ENCODE peak calls at places on chromosomes 3 and 15, in ten cellular contexts. M is memory B cell, Q is Right ventricle myocardium superior, E is thyroid gland, K is amniotic stem cell, D is NCI-H345, R is NCI-H1105 treated with DMSO at 0.1 percent for 48 hours, T is fibroblast of the aortic adventitia, Z is occipital lobe, X is germinal center. C is an unnamed sample.

GRCh38 chr3:21466491-21466890 is 284.5 kb downstream of the ZNF385D start:
- DNase-seq in T (no peak), D (no peak), M (no peak), K (no peak), X (no peak), Z (no peak), E (no peak), R (no peak), Q (no peak), C (no peak)

GRCh38 chr3:6825527-6825926 is 35.4 kb upstream of the GRM7 start:
- DNase-seq in M (no peak), Z (no peak), K (no peak), R (peak; percentile 55), T (no peak), E (no peak), X (no peak), Q (no peak), D (peak; percentile 76), C (no peak)

GRCh38 chr3:183576487-183577107 is 21.1 kb upstream of the KLHL6 start:
- DNase-seq in D (peak; percentile 87), R (peak; percentile 82), Z (no peak), X (no peak), Q (no peak), M (no peak), E (no peak), K (no peak), T (peak; percentile 35), C (no peak)

GRCh38 chr15:28921925-28922711 is 36.3 kb downstream of the APBA2 start:
- DNase-seq in M (no peak), D (peak; percentile 4), Q (no peak), Z (no peak), E (no peak), T (no peak), X (no peak), R (no peak), K (no peak), C (no peak)

GRCh38 chr15:92693922-92694331 is 38.4 kb upstream of the FAM174B start:
- DNase-seq in D (peak; percentile 17), X (no peak), M (no peak), R (no peak), Q (no peak), E (no peak), K (no peak), T (no peak), Z (no peak), C (no peak)

GRCh38 chr15:89781891-89782618 is 5.9 kb downstream of the MESP2 start:
- DNase-seq in E (peak; percentile 31), M (no peak), D (no peak), Q (no peak), K (no peak), T (peak; percentile 71), Z (no peak), R (no peak), X (no peak), C (no peak)

GRCh38 chr3:153601422-153601853 is 439.4 kb downstream of the RAP2B start:
- DNase-seq in T (peak; percentile 50), Z (no peak), K (no peak), E (peak; percentile 2), D (no peak), M (no peak), X (no peak), Q (no peak), R (no peak), C (no peak)

GRCh38 chr3:112175037-112175436 is 42.0 kb upstream of the GCSAM start:
- DNase-seq in E (no peak), X (no peak), Z (no peak), M (no peak), Q (no peak), D (no peak), R (no peak), K (no peak), T (no peak), C (no peak)

GRCh38 chr3:50630916-50631315 is 14.0 kb downstream of the MAPKAPK3 start:
- DNase-seq in D (no peak), E (no peak), K (no peak), M (no peak), X (no peak), R (peak; percentile 73), T (no peak), Q (no peak), Z (no peak), C (no peak)

GRCh38 chr15:67832965-67833503 is 6.8 kb downstream of the RNU6-1 start:
- DNase-seq in D (no peak), Q (no peak), M (no peak), Z (no peak), T (no peak), X (no peak), E (no peak), R (no peak), K (no peak), C (no peak)

GRCh38 chr3:59056706-59057105 is 6.9 kb upstream of the CFAP20DC start:
- DNase-seq in D (no peak), X (no peak), T (peak; percentile 64), Q (no peak), Z (no peak), M (no peak), K (no peak), R (no peak), E (no peak), C (no peak)

GRCh38 chr3:53346514-53346913 is 829 bp downstream of the DCP1A start:
- DNase-seq in R (no peak), X (no peak), Z (no peak), D (peak; percentile 4), M (no peak), K (no peak), Q (no peak), T (no peak), E (no peak), C (no peak)

GRCh38 chr3:14886101-14886500 is 61.3 kb upstream of the NR2C2 start:
- DNase-seq in T (no peak), Q (no peak), Z (no peak), X (no peak), M (no peak), R (no peak), D (no peak), E (no peak), K (no peak), C (no peak)

GRCh38 chr3:128163432-128163831 is 10.2 kb downstream of the EEFSEC start:
- DNase-seq in K (no peak), Q (no peak), M (no peak), E (no peak), D (no peak), Z (no peak), R (no peak), T (no peak), X (no peak), C (no peak)